ENCODE peak calls at places on chromosomes 2 and 18, in nine cellular contexts. H, A, V, M, L, D, G, I and Q are unnamed samples.

GRCh38 chr2:80111185-80111584 is 193.4 kb downstream of the LRRTM1 start:
- DNase-seq in H (no peak), A (no peak), V (no peak), M (no peak), L (no peak), D (no peak), G (no peak), I (no peak), Q (no peak)

GRCh38 chr18:8349608-8350323 is 259.5 kb upstream of the RAB12 start:
- DNase-seq in H (no peak), A (no peak), V (no peak), M (no peak), L (no peak), D (no peak), G (no peak), I (no peak), Q (no peak)

GRCh38 chr18:11002796-11003195 is 146.6 kb downstream of the PIEZO2 start:
- DNase-seq in H (no peak), A (no peak), V (no peak), M (no peak), L (no peak), D (no peak), G (no peak), I (no peak), Q (no peak)

GRCh38 chr18:59884331-59884730 is 15.5 kb upstream of the PMAIP1 start:
- DNase-seq in H (no peak), A (no peak), V (no peak), M (no peak), L (no peak), D (no peak), G (no peak), I (no peak), Q (no peak)

GRCh38 chr2:26595146-26595545 is 46.0 kb downstream of the CIB4 start:
- DNase-seq in H (no peak), A (no peak), V (no peak), M (no peak), L (no peak), D (no peak), G (no peak), I (no peak), Q (no peak)

GRCh38 chr2:215573495-215573894 is 137.6 kb upstream of the FN1 start:
- DNase-seq in H (no peak), A (no peak), V (no peak), M (no peak), L (no peak), D (no peak), G (no peak), I (no peak), Q (no peak)

GRCh38 chr18:8701546-8702118 is 3.7 kb upstream of the MTCL1 start:
- DNase-seq in H (peak), A (no peak), V (no peak), M (no peak), L (peak), D (no peak), G (no peak), I (peak), Q (no peak)

GRCh38 chr2:208183937-208184336 is 5.9 kb downstream of the C2orf80 start:
- DNase-seq in H (no peak), A (no peak), V (no peak), M (no peak), L (no peak), D (no peak), G (no peak), I (no peak), Q (no peak)

GRCh38 chr2:38092196-38092902 is 16.4 kb upstream of the CYP1B1 start:
- DNase-seq in H (peak), A (no peak), V (no peak), M (no peak), L (peak), D (no peak), G (no peak), I (no peak), Q (no peak)

GRCh38 chr2:153584244-153584643 is 105.7 kb upstream of the RPRM start:
- DNase-seq in H (no peak), A (no peak), V (no peak), M (no peak), L (no peak), D (no peak), G (no peak), I (no peak), Q (no peak)

GRCh38 chr18:10381516-10381915 is 72.9 kb upstream of the APCDD1 start:
- DNase-seq in H (no peak), A (no peak), V (no peak), M (no peak), L (no peak), D (no peak), G (no peak), I (no peak), Q (no peak)

GRCh38 chr2:217956895-217957457 is 45.8 kb downstream of the TNS1 start:
- DNase-seq in H (no peak), A (no peak), V (no peak), M (no peak), L (no peak), D (no peak), G (no peak), I (no peak), Q (no peak)

GRCh38 chr2:215218587-215219577 is 80.5 kb upstream of the ABCA12 start:
- DNase-seq in H (no peak), A (no peak), V (no peak), M (no peak), L (no peak), D (no peak), G (no peak), I (no peak), Q (no peak)

GRCh38 chr2:235665656-235666239 is 171.9 kb downstream of the AGAP1 start:
- DNase-seq in H (no peak), A (no peak), V (no peak), M (no peak), L (no peak), D (no peak), G (no peak), I (no peak), Q (no peak)

GRCh38 chr2:203155406-203155805 is 83.4 kb upstream of the CYP20A1 start:
- DNase-seq in H (no peak), A (no peak), V (no peak), M (no peak), L (no peak), D (no peak), G (no peak), I (peak), Q (no peak)

GRCh38 chr18:3180325-3180724 is 39.4 kb downstream of the MYOM1 start:
- DNase-seq in H (no peak), A (no peak), V (no peak), M (no peak), L (no peak), D (no peak), G (no peak), I (no peak), Q (no peak)

GRCh38 chr2:71940695-71941094 is 207.0 kb downstream of the CYP26B1 start:
- DNase-seq in H (no peak), A (no peak), V (peak), M (peak), L (no peak), D (no peak), G (no peak), I (no peak), Q (no peak)

GRCh38 chr2:84417453-84417852 is 41.6 kb downstream of the SUCLG1 start:
- DNase-seq in H (no peak), A (no peak), V (no peak), M (no peak), L (no peak), D (no peak), G (no peak), I (no peak), Q (no peak)

GRCh38 chr2:127107622-127107999 is 657 bp upstream of the BIN1 start:
- DNase-seq in H (no peak), A (no peak), V (no peak), M (peak), L (no peak), D (no peak), G (no peak), I (peak), Q (no peak)

GRCh38 chr2:101622210-101622609 is 75.3 kb upstream of the MAP4K4 start:
- DNase-seq in H (no peak), A (no peak), V (no peak), M (no peak), L (no peak), D (no peak), G (no peak), I (no peak), Q (no peak)

GRCh38 chr2:199144546-199144945 is 313.2 kb downstream of the SATB2 start:
- DNase-seq in H (no peak), A (no peak), V (no peak), M (no peak), L (no peak), D (no peak), G (no peak), I (no peak), Q (no peak)

GRCh38 chr18:31575515-31576246 is 16.0 kb upstream of the TTR start:
- DNase-seq in H (no peak), A (no peak), V (no peak), M (no peak), L (no peak), D (no peak), G (no peak), I (no peak), Q (no peak)